ENCODE peak calls at places on chromosome 10, in ten cellular contexts. I is kidney epithelial cell, B is stomach, Z is brain microvascular endothelial cell, G is body of pancreas, A is IMR-90, F is tibial nerve, T is dorsolateral prefrontal cortex, O is hepatocyte, Q is pancreas. N is an unnamed sample.

GRCh38 chr10:58615237-58615935 is 102.7 kb downstream of the BICC1 start:
- DNase-seq in G (no peak), O (no peak), I (no peak), T (no peak), A (no peak), Z (no peak), B (no peak), Q (no peak), F (no peak), N (no peak)

GRCh38 chr10:6185039-6185716 is 17.6 kb upstream of the PFKFB3 start:
- DNase-seq in T (no peak), F (no peak), O (no peak), I (no peak), A (no peak), B (no peak), Q (no peak), Z (no peak), G (no peak), N (no peak)

GRCh38 chr10:12628964-12629766 is 279.8 kb downstream of the CAMK1D start:
- DNase-seq in F (no peak), A (no peak), B (no peak), I (no peak), T (no peak), G (peak; percentile 26), Z (no peak), Q (no peak), O (peak; percentile 41), N (peak; percentile 8)

GRCh38 chr10:85231534-85232270 is 903.3 kb downstream of the CCSER2 start:
- DNase-seq in I (no peak), Z (no peak), F (no peak), O (no peak), T (no peak), B (no peak), G (no peak), Q (no peak), A (no peak), N (no peak)

GRCh38 chr10:73017955-73018480 is 63.4 kb upstream of the PLA2G12B start:
- DNase-seq in Z (no peak), I (no peak), T (no peak), F (no peak), O (no peak), G (no peak), B (no peak), Q (no peak), A (no peak), N (peak; percentile 15)

GRCh38 chr10:49527061-49527460 is 11.9 kb downstream of the ERCC6 start:
- DNase-seq in A (no peak), T (no peak), G (no peak), F (no peak), Q (no peak), B (no peak), Z (no peak), I (no peak), O (no peak), N (no peak)

GRCh38 chr10:48945441-48946143 is 6.0 kb upstream of the LRRC18 start:
- DNase-seq in G (no peak), Q (no peak), T (no peak), Z (no peak), A (no peak), I (no peak), F (no peak), B (no peak), O (peak; percentile 32), N (peak; percentile 52)

GRCh38 chr10:76356557-76356956 is 925.1 kb downstream of the LRMDA start:
- DNase-seq in I (no peak), F (no peak), T (no peak), O (no peak), B (no peak), A (peak; percentile 18), G (no peak), Q (no peak), Z (peak; percentile 27), N (no peak)

GRCh38 chr10:79392020-79392398 is 44.7 kb downstream of the PPIF start:
- DNase-seq in F (no peak), O (no peak), Z (no peak), I (no peak), B (peak; percentile 21), T (no peak), A (no peak), G (peak; percentile 6), Q (peak; percentile 45), N (peak; percentile 51)

GRCh38 chr10:13399236-13399635 is 51.1 kb upstream of the SEPHS1 start:
- DNase-seq in Z (no peak), O (no peak), B (no peak), A (no peak), I (no peak), F (no peak), T (no peak), Q (no peak), G (no peak), N (no peak)

GRCh38 chr10:72449842-72450495 is 95.2 kb upstream of the DNAJB12 start:
- DNase-seq in A (no peak), I (no peak), T (no peak), F (no peak), G (no peak), Q (no peak), O (peak; percentile 25), Z (no peak), B (peak; percentile 53), N (no peak)

GRCh38 chr10:71531485-71532446 is 135.0 kb downstream of the CDH23 start:
- DNase-seq in G (no peak), O (no peak), F (no peak), Z (no peak), B (no peak), Q (no peak), T (no peak), A (no peak), I (no peak), N (peak; percentile 81)

GRCh38 chr10:35726850-35727249 is 84.8 kb upstream of the FZD8 start:
- DNase-seq in B (no peak), G (no peak), Q (no peak), A (no peak), I (no peak), T (no peak), O (peak; percentile 25), F (no peak), Z (no peak), N (no peak)
- TF ChIP-seq CTCF in B (no peak), G (no peak), Q (no peak), A (no peak), I (no peak), T (no peak), O (no peak), F (no peak), Z (no peak), N (no peak)

GRCh38 chr10:93063217-93063976 is 2.8 kb downstream of the CYP26C1 start:
- DNase-seq in T (no peak), Z (no peak), F (no peak), G (no peak), I (no peak), A (no peak), O (no peak), Q (no peak), B (no peak), N (peak; percentile 79)

GRCh38 chr10:93062499-93063216 is 2.1 kb downstream of the CYP26C1 start:
- DNase-seq in B (no peak), I (no peak), T (no peak), G (no peak), Q (no peak), O (peak; percentile 63), A (peak; percentile 44), F (no peak), Z (no peak), N (peak; percentile 96)

GRCh38 chr10:93059975-93060886 is at the start of gene CYP26C1:
- DNase-seq in O (no peak), A (no peak), G (no peak), I (no peak), T (no peak), Q (no peak), Z (no peak), B (no peak), F (no peak), N (peak; percentile 54)

GRCh38 chr10:93060887-93061593 is 442 bp downstream of the CYP26C1 start:
- DNase-seq in O (no peak), Q (no peak), T (no peak), Z (no peak), F (no peak), I (no peak), B (no peak), A (no peak), G (no peak), N (peak; percentile 86)

DNA sequence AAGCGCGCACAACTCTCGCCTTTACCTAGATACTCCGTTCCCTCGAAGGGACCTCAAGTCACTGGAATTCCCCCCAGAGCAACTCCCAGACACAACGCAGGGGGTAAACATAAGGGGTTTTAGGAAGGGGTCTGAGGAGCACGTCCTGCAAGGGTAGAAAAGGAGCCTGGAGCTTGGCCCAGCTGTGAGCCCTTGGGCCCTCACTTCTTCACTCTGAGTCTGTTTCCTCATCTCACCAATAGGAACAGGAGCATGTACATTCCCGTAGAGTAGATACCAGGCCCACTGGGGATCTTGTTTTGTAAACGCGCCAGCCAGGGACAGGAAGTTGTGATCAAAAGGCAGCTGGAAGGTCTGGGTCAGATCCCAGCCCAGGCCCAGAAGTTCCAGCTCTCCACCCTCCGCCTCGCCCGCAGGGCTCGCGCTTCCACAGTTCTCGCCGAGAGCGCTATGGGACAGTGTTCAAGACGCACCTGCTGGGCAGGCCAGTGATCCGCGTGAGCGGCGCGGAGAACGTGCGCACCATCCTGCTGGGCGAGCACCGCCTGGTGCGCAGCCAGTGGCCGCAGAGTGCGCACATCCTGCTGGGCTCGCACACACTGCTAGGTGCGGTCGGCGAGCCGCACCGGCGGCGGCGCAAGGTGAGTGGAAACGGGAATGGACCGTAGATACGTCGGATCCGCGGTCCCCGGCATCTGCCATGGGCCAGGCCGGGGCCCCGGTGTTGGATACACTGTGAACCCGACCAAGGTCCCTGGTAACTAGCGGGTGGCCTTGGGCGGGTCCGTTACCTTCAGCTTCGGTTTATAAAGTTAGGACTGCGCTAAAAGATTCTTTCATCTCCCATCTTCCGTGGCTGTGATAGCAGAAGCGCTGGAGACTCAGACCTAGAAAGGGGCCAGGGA is 1.2 kb downstream of the CYP26C1 start:
- DNase-seq in O (no peak), Z (no peak), Q (no peak), A (peak; percentile 33), I (no peak), B (no peak), F (no peak), T (no peak), G (no peak), N (peak; percentile 95)
- H3K4me3 ChIP-seq in O (no peak overlapping the region), Z (peak overlapping the region; percentile 5), Q (no peak overlapping the region), A (peak overlapping the region; percentile 36), I (peak overlapping the region; percentile 37), B (peak overlapping the region; percentile 18), F (peak overlapping the region; percentile 21), T (peak overlapping the region; percentile 54), G (no peak overlapping the region), N (peak overlapping the region; percentile 54)

DNA sequence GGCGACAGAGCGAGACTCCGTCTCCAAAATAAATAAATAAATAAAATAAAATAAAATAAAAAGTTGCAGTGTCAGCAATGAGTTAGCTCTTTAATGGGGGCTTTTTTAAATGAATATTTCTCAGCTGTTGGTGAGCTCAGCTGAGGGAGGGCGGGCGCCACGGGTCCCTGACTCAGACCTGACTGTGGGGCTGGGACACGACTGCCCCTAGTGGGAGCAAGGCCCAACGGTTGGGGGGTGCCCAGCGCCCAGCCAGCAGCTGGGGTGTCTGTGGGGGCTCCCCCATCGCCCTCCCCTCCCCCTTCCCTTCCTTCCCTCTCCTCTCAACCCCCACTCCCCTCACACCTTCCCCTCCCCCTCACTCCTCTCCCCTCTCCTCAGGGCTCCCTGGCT is 46.6 kb downstream of the PWWP2B start:
- DNase-seq in Q (peak; percentile 75), A (peak; percentile 46), G (no peak), O (peak; percentile 66), F (no peak), T (no peak), I (no peak), B (no peak), Z (peak; percentile 38), N (peak; percentile 97)
- TF ChIP-seq CTCF in Q (peak; percentile 8), A (peak; percentile 57), G (peak; percentile 9), O (peak; percentile 31), F (peak; percentile 53), T (peak; percentile 20), I (peak; percentile 68), B (no peak), Z (peak; percentile 84), N (peak; percentile 55)

GRCh38 chr10:114825513-114826253 is 4.1 kb downstream of the FHIP2A start:
- DNase-seq in Q (no peak), O (peak; percentile 11), I (no peak), A (peak; percentile 96), F (no peak), Z (peak; percentile 95), B (no peak), G (no peak), T (no peak), N (peak; percentile 85)
- H3K4me3 ChIP-seq in Q (no peak overlapping the region), O (no peak overlapping the region), I (no peak overlapping the region), A (no peak overlapping the region), F (no peak overlapping the region), Z (no peak overlapping the region), B (no peak overlapping the region), G (no peak overlapping the region), T (no peak overlapping the region), N (no peak overlapping the region)